ENCODE peak calls at places on chromosomes 11 and 22, in five cellular contexts. A, L, W, M and V are unnamed samples.

GRCh38 chr22:23784215-23784732 is 2.5 kb upstream of the SMARCB1 start:
- DNase-seq in A (peak), M (no peak), W (no peak), L (no peak), V (no peak)

GRCh38 chr22:44587911-44588310 is 89.9 kb upstream of the RTL6 start:
- DNase-seq in M (no peak), L (no peak), A (no peak), W (no peak), V (no peak)

GRCh38 chr11:93888026-93888425 is 37.6 kb upstream of the VSTM5 start:
- DNase-seq in W (no peak), L (no peak), A (no peak), M (no peak), V (peak)

GRCh38 chr11:74687237-74688005 is 43.8 kb downstream of the CHRDL2 start:
- DNase-seq in L (no peak), M (no peak), W (no peak), A (peak), V (no peak)

GRCh38 chr22:47204002-47204979 is 441.8 kb downstream of the TBC1D22A start:
- DNase-seq in L (no peak), W (no peak), M (no peak), A (no peak), V (no peak)

GRCh38 chr22:40714514-40714966 is 35.3 kb downstream of the MCHR1 start:
- DNase-seq in A (peak), W (no peak), L (no peak), M (peak), V (no peak)

GRCh38 chr11:8069771-8070170 is 11.2 kb upstream of the TUB start:
- DNase-seq in M (no peak), W (no peak), L (no peak), A (no peak), V (no peak)

GRCh38 chr11:104547996-104548661 is 350.1 kb downstream of the CASP12 start:
- DNase-seq in L (no peak), W (peak), A (peak), M (peak), V (peak)

GRCh38 chr11:112345166-112345565 is 84.5 kb upstream of the PLET1 start:
- DNase-seq in A (no peak), W (no peak), M (no peak), L (no peak), V (no peak)

GRCh38 chr11:2448661-2449547 is 4.1 kb downstream of the KCNQ1 start:
- DNase-seq in L (no peak), M (no peak), W (no peak), A (no peak), V (no peak)

GRCh38 chr11:111123463-111124398 is 121.8 kb upstream of the POU2AF2 start:
- DNase-seq in W (no peak), L (no peak), M (no peak), A (no peak), V (no peak)

GRCh38 chr22:25358421-25359170 is 139.2 kb downstream of the CRYBB2 start:
- DNase-seq in L (no peak), W (no peak), A (no peak), M (no peak), V (no peak)

GRCh38 chr11:94933225-94934130 is 39.9 kb downstream of the CWC15 start:
- DNase-seq in M (no peak), A (peak), W (no peak), L (no peak), V (peak)

GRCh38 chr22:36373258-36373579 is 14.5 kb downstream of the MYH9 start:
- DNase-seq in A (no peak), L (no peak), M (peak), W (no peak), V (no peak)
- H3K9ac ChIP-seq in A (no peak), L (no peak), M (no peak), W (no peak), V (no peak)

GRCh38 chr11:84164722-84165121 is 878.6 kb upstream of the CCDC90B start:
- DNase-seq in A (peak), W (no peak), M (no peak), L (no peak), V (no peak)
- H3K9ac ChIP-seq in A (no peak), W (no peak), M (no peak), L (no peak), V (no peak)

DNA sequence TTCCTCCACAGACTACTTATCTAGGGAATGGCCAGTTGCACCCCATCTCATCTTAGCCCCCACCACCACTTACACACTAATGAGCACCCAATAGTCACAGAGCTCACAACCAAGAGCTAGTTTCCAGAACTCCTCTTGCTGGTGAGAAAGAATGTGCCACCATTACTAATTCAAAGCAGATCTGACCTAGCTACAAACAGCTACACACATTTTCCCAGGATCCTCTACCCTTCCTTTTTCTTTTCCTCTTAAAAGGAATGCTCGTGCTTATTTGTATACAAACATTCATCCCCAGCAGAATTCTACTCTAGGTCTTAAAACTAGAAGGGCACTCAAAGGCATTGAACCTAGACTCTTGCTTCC is 136.8 kb downstream of the CD44 start:
- DNase-seq in L (no peak), M (no peak), A (no peak), W (no peak), V (no peak)
- H3K9ac ChIP-seq in L (no peak), M (no peak), A (no peak), W (no peak), V (no peak)

DNA sequence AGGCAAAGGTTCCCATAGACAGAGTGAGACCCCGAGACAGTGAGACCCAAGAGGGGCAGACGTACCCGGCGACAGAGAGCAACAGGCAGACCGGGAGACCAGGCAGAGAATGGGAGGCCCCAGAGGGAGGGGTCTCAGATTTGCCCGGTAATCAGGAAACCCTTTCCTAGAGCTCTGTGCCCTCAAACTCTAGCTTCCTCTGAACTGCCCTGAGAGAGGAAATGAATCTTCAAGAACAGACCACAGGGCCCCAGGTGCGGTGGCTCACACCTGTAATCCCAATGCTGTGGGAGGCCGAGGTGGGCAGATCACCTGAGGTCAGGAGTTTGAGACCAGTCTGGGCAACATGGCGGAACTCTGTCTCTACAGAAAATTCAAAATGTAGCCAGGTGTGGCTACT is 47.7 kb downstream of the RPUSD4 start:
- DNase-seq in A (no peak), M (no peak), W (peak), L (no peak), V (no peak)
- H3K9ac ChIP-seq in A (no peak), M (no peak), W (no peak), L (no peak), V (no peak)

GRCh38 chr22:38174626-38175025 is 7.0 kb downstream of the PLA2G6 start:
- DNase-seq in W (no peak), L (no peak), M (no peak), A (no peak), V (no peak)

GRCh38 chr22:38173156-38173906 is 8.3 kb downstream of the PLA2G6 start:
- DNase-seq in M (no peak), W (no peak), A (no peak), L (no peak), V (no peak)

GRCh38 chr22:38170469-38170868 is 11.2 kb downstream of the PLA2G6 start:
- DNase-seq in A (no peak), L (no peak), W (no peak), M (no peak), V (no peak)

GRCh38 chr22:38172016-38172431 is 9.6 kb downstream of the PLA2G6 start:
- DNase-seq in L (no peak), A (peak), W (peak), M (no peak), V (no peak)

DNA sequence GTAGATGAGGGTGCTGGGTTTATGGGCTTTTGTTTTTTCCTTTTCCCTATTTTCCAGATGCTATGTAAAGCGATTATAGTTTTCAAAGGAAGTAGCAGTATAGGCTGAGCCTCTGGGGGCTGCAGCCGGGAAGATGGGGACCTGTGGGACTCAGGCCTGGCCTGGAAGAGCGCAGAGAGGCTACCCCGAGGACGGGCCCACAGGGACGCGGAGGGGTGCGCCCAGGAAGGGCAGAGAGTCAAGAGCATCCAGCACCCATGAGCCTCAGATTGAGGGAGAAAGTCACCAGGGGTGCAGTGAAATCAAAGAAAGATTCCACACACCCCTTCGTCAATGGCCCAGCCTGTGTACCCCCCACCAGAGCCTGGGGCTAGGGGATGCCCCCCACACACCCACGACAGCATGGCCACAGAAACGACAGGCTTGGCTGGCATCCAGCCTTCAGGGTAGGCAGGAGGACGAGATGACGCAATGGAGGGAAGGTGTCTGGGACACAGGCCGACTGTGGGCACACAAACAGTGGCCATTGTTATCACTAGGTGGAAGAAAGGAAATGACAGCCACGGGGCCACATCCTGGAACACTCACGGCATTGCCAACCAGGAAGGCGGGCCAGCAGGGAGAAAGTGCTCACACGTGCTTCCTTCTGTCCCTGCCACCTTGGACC is 9.0 kb downstream of the PLA2G6 start:
- DNase-seq in A (peak), L (no peak), W (no peak), M (no peak), V (no peak)
- H3K9ac ChIP-seq in A (no peak), L (peak), W (peak), M (no peak), V (no peak)

GRCh38 chr11:79439430-79439892 is 1.4 kb downstream of the TENM4 start:
- DNase-seq in A (peak), W (peak), L (no peak), M (peak), V (no peak)

GRCh38 chr11:79438631-79439429 is 2.0 kb downstream of the TENM4 start:
- DNase-seq in W (peak), L (no peak), A (peak), M (peak), V (no peak)

GRCh38 chr11:79440451-79441158 is at the start of gene TENM4:
- DNase-seq in A (peak), W (peak), M (peak), L (no peak), V (peak)

GRCh38 chr11:79441159-79441875 is 487 bp upstream of the TENM4 start:
- DNase-seq in A (peak), L (no peak), W (peak), M (peak), V (no peak)

DNA sequence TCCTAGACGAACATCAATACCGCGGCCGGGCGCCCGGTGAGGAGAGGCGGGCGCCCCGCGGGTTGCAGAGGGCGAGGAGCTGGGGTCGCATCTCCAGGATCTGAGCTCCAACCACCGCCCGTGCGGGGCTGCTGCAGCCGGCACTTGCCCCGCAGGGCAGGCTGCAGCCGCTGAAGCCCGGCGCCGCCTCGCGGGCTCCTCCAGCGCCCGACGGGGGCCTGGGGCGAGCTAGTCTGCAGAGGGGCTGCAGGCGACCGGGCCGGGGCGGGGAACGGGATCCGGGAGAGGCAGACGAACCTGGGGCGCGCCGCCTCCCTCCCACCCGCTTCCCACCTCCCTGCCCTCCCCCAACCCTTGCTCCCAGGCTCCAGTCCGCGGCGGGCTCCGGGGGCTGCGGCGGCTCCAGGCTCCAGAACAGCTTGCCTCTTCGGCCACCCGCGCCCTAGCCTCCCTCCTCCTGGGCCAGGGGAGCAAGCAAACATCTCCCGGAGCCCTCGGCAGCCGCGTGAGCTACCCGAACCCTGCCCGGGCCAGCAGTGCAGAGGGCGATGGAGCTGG is 858 bp downstream of the TENM4 start:
- DNase-seq in L (no peak), M (peak), W (no peak), A (no peak), V (no peak)
- H3K9ac ChIP-seq in L (no peak), M (peak), W (peak), A (peak), V (peak)